ENCODE peak calls at places on chromosomes 5 and 9, in six cellular contexts. T is brain microvascular endothelial cell, H is cardiac fibroblast, W is mucosa of descending colon, Q is endothelial cell of umbilical vein, I is A549. L is an unnamed sample.
A peak's percentile ranks its signal among the peaks of the same experiment; 100 is the strongest.

GRCh38 chr5:435961-436640 is 6.9 kb upstream of the EXOC3 start:
- DNase-seq in T (no peak), H (peak; percentile 40), W (no peak), Q (peak; percentile 21), I (peak; percentile 43), L (no peak)

GRCh38 chr5:108141676-108142075 is 240.2 kb downstream of the FBXL17 start:
- DNase-seq in T (peak; percentile 22), H (no peak), W (no peak), Q (no peak), I (no peak), L (no peak)

GRCh38 chr5:172188033-172188892 is at the start of gene STK10:
- DNase-seq in T (peak; percentile 78), H (peak; percentile 97), W (peak; percentile 95), Q (peak; percentile 91), I (peak; percentile 87), L (peak; percentile 83)

GRCh38 chr5:3197699-3198098 is 397.9 kb upstream of the IRX1 start:
- DNase-seq in T (no peak), H (no peak), W (no peak), Q (no peak), I (no peak), L (no peak)

GRCh38 chr5:138843789-138844461 is 31.2 kb downstream of the LRRTM2 start:
- DNase-seq in T (no peak), H (peak; percentile 52), W (no peak), Q (no peak), I (no peak), L (no peak)

GRCh38 chr9:109536859-109537258 is 38.8 kb upstream of the PTPN3 start:
- DNase-seq in T (no peak), H (no peak), W (no peak), Q (no peak), I (no peak), L (no peak)

GRCh38 chr9:129032541-129033159 is 3.8 kb upstream of the MIGA2 start:
- DNase-seq in T (no peak), H (no peak), W (no peak), Q (no peak), I (no peak), L (no peak)

GRCh38 chr9:92276223-92277007 is 17.1 kb downstream of the IARS1 start:
- DNase-seq in T (no peak), H (peak; percentile 5), W (no peak), Q (no peak), I (no peak), L (no peak)

GRCh38 chr5:3602713-3603502 is 7.3 kb downstream of the IRX1 start:
- DNase-seq in T (no peak), H (peak; percentile 17), W (no peak), Q (no peak), I (no peak), L (no peak)

GRCh38 chr5:81191726-81192125 is 41.4 kb upstream of the CKMT2 start:
- DNase-seq in T (no peak), H (no peak), W (no peak), Q (no peak), I (no peak), L (no peak)

GRCh38 chr5:81189875-81190467 is 43.2 kb upstream of the CKMT2 start:
- DNase-seq in T (no peak), H (no peak), W (no peak), Q (no peak), I (no peak), L (no peak)

GRCh38 chr5:81187885-81188284 is 45.2 kb upstream of the CKMT2 start:
- DNase-seq in T (no peak), H (no peak), W (peak; percentile 44), Q (no peak), I (no peak), L (no peak)

GRCh38 chr5:81192351-81192750 is 40.8 kb upstream of the CKMT2 start:
- DNase-seq in T (no peak), H (no peak), W (no peak), Q (no peak), I (no peak), L (no peak)

DNA sequence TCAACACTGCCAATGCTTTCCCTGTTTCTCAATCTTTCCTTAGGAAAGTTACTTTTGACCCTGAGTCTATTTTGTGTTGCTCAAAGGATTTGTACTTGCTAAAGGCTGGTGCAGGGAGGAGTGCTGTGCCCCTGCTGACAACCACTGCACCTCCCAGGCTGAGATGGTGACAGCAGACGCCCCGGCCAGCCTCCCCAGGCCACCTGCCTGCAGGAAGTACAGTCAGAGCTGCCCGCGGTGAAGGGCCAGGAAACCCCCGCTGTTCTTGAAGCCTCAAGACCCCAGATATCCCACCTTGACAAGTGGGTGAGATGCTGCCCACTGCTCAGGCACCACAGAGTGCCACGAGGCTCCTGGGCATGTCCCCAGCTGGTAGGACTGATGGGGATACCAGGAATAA is 44.2 kb upstream of the CKMT2 start:
- DNase-seq in T (no peak), H (no peak), W (no peak), Q (no peak), I (no peak), L (no peak)
- TF ChIP-seq CTCF in T (no peak), H (no peak), W (no peak), Q (no peak), I (no peak), L (no peak)

DNA sequence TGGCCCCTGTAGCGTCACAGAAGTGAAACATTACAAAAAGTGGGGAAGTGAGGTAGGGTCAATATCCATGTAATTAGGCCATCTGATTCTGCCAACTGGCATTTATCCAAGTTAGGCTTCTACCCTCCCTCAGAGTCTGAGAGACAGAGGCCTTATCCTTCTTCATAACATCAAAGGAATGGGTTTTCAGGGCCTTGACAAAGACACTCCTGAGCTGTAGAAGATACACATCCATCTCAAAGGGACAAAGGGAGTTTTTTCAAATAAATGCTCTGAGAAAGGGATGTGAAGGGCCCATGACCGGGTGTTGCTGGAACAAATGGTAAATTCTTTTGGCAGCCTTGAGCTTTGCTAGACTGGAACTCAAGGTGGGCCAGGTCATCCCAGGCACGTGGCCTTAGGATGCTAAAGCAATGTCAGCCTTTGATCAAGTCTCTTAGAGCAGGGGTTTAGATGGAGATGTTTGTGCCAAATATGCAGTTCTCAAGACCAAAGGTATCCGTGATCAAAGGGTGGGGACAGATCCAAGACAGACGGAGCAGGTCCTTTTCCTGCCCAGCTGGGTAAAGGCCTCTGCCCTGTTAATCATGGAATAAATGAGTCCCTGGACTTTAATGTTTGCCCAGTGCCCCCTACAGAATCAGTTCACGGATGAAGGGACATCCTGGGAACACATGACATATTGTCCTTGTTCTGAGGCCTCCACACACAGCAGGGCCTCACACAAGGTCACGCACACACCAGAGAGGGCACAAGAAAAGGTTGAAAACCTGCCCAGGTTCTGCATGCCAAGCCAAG is 10.0 kb upstream of the FAM169A start:
- DNase-seq in T (no peak), H (no peak), W (no peak), Q (no peak), I (no peak), L (no peak)
- TF ChIP-seq CTCF in T (no peak), H (no peak), W (no peak), Q (no peak), I (no peak), L (no peak)

GRCh38 chr5:53874409-53874808 is 314.0 kb downstream of the NDUFS4 start:
- DNase-seq in T (no peak), H (peak; percentile 43), W (no peak), Q (no peak), I (peak; percentile 6), L (no peak)
- TF ChIP-seq CTCF in T (peak; percentile 38), H (peak; percentile 22), W (no peak), Q (no peak), I (no peak), L (no peak)

GRCh38 chr9:127723450-127723849 is 7.6 kb downstream of the TTC16 start:
- DNase-seq in T (peak; percentile 11), H (peak; percentile 72), W (peak; percentile 38), Q (no peak), I (no peak), L (peak; percentile 57)

GRCh38 chr9:127721391-127721821 is 5.5 kb downstream of the TTC16 start:
- DNase-seq in T (no peak), H (no peak), W (peak; percentile 68), Q (no peak), I (peak; percentile 87), L (no peak)

GRCh38 chr9:127720865-127721227 is 5.0 kb downstream of the TTC16 start:
- DNase-seq in T (no peak), H (no peak), W (peak; percentile 23), Q (no peak), I (no peak), L (no peak)

GRCh38 chr9:127723013-127723412 is 7.1 kb downstream of the TTC16 start:
- DNase-seq in T (no peak), H (no peak), W (no peak), Q (no peak), I (no peak), L (no peak)

DNA sequence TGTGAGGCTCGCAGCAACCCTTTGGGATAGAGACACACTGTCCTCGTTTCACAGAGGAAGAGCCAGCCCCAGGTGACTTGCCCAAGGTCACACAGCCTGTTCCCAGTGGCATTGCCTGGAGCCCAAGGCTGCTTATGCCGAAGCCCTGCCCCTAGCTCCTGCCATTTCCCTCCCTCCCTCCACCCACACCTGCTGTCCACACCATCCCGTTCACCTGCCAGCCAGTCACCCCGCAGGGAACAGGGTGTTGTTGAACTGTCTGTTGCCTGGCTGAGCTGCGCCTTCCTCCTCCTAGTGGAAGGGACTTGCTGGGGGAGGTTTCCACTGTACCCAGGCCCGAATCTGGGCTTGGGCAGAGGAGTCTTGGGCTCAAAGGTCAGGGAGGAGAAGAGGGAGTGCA is 6.2 kb downstream of the TTC16 start:
- DNase-seq in T (no peak), H (no peak), W (peak; percentile 35), Q (no peak), I (no peak), L (no peak)
- TF ChIP-seq CTCF in T (no peak), H (no peak), W (no peak), Q (no peak), I (no peak), L (no peak)